ENCODE peak calls at places on chromosomes 4 and X, in five cellular contexts. One of them, this sample, is unnamed.

GRCh38 chr4:152605031-152605430 is 69.1 kb upstream of the FBXW7 start:
- DNase-seq in upper lobe of left lung: no peak
- DNase-seq in sigmoid colon: no peak
- DNase-seq in body of pancreas: no peak
- DNase-seq in suprapubic skin: no peak
- DNase-seq in this sample: no peak

GRCh38 chr4:84803720-84804119 is 162.8 kb downstream of the WDFY3 start:
- DNase-seq in upper lobe of left lung: no peak
- DNase-seq in sigmoid colon: no peak
- DNase-seq in body of pancreas: no peak
- DNase-seq in suprapubic skin: no peak
- DNase-seq in this sample: no peak

GRCh38 chr4:53205970-53206369 is 159.9 kb downstream of the SCFD2 start:
- DNase-seq in upper lobe of left lung: no peak
- DNase-seq in sigmoid colon: no peak
- DNase-seq in body of pancreas: no peak
- DNase-seq in suprapubic skin: no peak
- DNase-seq in this sample: no peak

GRCh38 chr4:48898733-48899431 is 7.7 kb downstream of the OCIAD2 start:
- DNase-seq in upper lobe of left lung: no peak
- DNase-seq in sigmoid colon: no peak
- DNase-seq in body of pancreas: no peak
- DNase-seq in suprapubic skin: no peak
- DNase-seq in this sample: no peak

GRCh38 chr4:16767251-16767650 is 131.2 kb downstream of the LDB2 start:
- DNase-seq in upper lobe of left lung: no peak
- DNase-seq in sigmoid colon: no peak
- DNase-seq in body of pancreas: no peak
- DNase-seq in suprapubic skin: no peak
- DNase-seq in this sample: no peak

GRCh38 chr4:18185491-18185890 is 163.9 kb upstream of the LCORL start:
- DNase-seq in upper lobe of left lung: no peak
- DNase-seq in sigmoid colon: no peak
- DNase-seq in body of pancreas: no peak
- DNase-seq in suprapubic skin: no peak
- DNase-seq in this sample: no peak

GRCh38 chrX:129086802-129087201 is 436.5 kb downstream of the SMARCA1 start:
- DNase-seq in upper lobe of left lung: no peak
- DNase-seq in sigmoid colon: no peak
- DNase-seq in body of pancreas: no peak
- DNase-seq in suprapubic skin: no peak
- DNase-seq in this sample: no peak

GRCh38 chr4:74217365-74217764 is 59.4 kb downstream of the MTHFD2L start:
- DNase-seq in upper lobe of left lung: no peak
- DNase-seq in sigmoid colon: no peak
- DNase-seq in body of pancreas: no peak
- DNase-seq in suprapubic skin: no peak
- DNase-seq in this sample: no peak

GRCh38 chrX:16578218-16578617 is 71.7 kb upstream of the S100G start:
- DNase-seq in upper lobe of left lung: no peak
- DNase-seq in sigmoid colon: no peak
- DNase-seq in body of pancreas: no peak
- DNase-seq in suprapubic skin: no peak
- DNase-seq in this sample: no peak

GRCh38 chrX:52867610-52868348 is at the start of gene XAGE3:
- DNase-seq in upper lobe of left lung: peak
- DNase-seq in sigmoid colon: no peak
- DNase-seq in body of pancreas: no peak
- DNase-seq in suprapubic skin: no peak
- DNase-seq in this sample: no peak

GRCh38 chr4:4328206-4328605 is 38.2 kb downstream of the ZBTB49 start:
- DNase-seq in upper lobe of left lung: no peak
- DNase-seq in sigmoid colon: peak
- DNase-seq in body of pancreas: no peak
- DNase-seq in suprapubic skin: no peak
- DNase-seq in this sample: no peak

GRCh38 chrX:25207803-25208202 is 192.0 kb upstream of the ARX start:
- DNase-seq in upper lobe of left lung: no peak
- DNase-seq in sigmoid colon: no peak
- DNase-seq in body of pancreas: no peak
- DNase-seq in suprapubic skin: no peak
- DNase-seq in this sample: no peak

GRCh38 chr4:52996261-52997131 is 134.4 kb downstream of the RASL11B start:
- DNase-seq in upper lobe of left lung: no peak
- DNase-seq in sigmoid colon: peak
- DNase-seq in body of pancreas: peak
- DNase-seq in suprapubic skin: no peak
- DNase-seq in this sample: no peak

GRCh38 chrX:97089116-97089515 is 205.4 kb downstream of the RPA4 start:
- DNase-seq in upper lobe of left lung: no peak
- DNase-seq in sigmoid colon: no peak
- DNase-seq in body of pancreas: no peak
- DNase-seq in suprapubic skin: no peak
- DNase-seq in this sample: no peak

GRCh38 chr4:26860922-26861433 is 337 bp downstream of the STIM2 start:
- DNase-seq in upper lobe of left lung: peak
- DNase-seq in sigmoid colon: peak
- DNase-seq in body of pancreas: peak
- DNase-seq in suprapubic skin: peak
- DNase-seq in this sample: peak

GRCh38 chr4:133146574-133147198 is 2.4 kb upstream of the PCDH10 start:
- DNase-seq in upper lobe of left lung: peak
- DNase-seq in sigmoid colon: peak
- DNase-seq in body of pancreas: peak
- DNase-seq in suprapubic skin: no peak
- DNase-seq in this sample: no peak

GRCh38 chr4:112916868-112917267 is 132.6 kb upstream of the ANK2 start:
- DNase-seq in upper lobe of left lung: no peak
- DNase-seq in sigmoid colon: no peak
- DNase-seq in body of pancreas: no peak
- DNase-seq in suprapubic skin: no peak
- DNase-seq in this sample: no peak

GRCh38 chr4:124863039-124863545 is 150.6 kb upstream of the ANKRD50 start:
- DNase-seq in upper lobe of left lung: no peak
- DNase-seq in sigmoid colon: no peak
- DNase-seq in body of pancreas: no peak
- DNase-seq in suprapubic skin: no peak
- DNase-seq in this sample: no peak

GRCh38 chr4:87017580-87018061 is 82.8 kb downstream of the AFF1 start:
- DNase-seq in upper lobe of left lung: no peak
- DNase-seq in sigmoid colon: no peak
- DNase-seq in body of pancreas: no peak
- DNase-seq in suprapubic skin: no peak
- DNase-seq in this sample: no peak

GRCh38 chrX:154484255-154485149 is 1.9 kb downstream of the UBL4A start:
- DNase-seq in upper lobe of left lung: no peak
- DNase-seq in sigmoid colon: peak
- DNase-seq in body of pancreas: no peak
- DNase-seq in suprapubic skin: peak
- DNase-seq in this sample: peak

GRCh38 chr4:160772668-160773067 is 1391.1 kb downstream of the FSTL5 start:
- DNase-seq in upper lobe of left lung: no peak
- DNase-seq in sigmoid colon: no peak
- DNase-seq in body of pancreas: no peak
- DNase-seq in suprapubic skin: no peak
- DNase-seq in this sample: no peak

GRCh38 chrX:3651272-3651671 is 62.2 kb downstream of the PRKX start:
- DNase-seq in upper lobe of left lung: no peak
- DNase-seq in sigmoid colon: no peak
- DNase-seq in body of pancreas: no peak
- DNase-seq in suprapubic skin: no peak
- DNase-seq in this sample: no peak

GRCh38 chrX:10884246-10884645 is 226.9 kb upstream of the HCCS start:
- DNase-seq in upper lobe of left lung: no peak
- DNase-seq in sigmoid colon: no peak
- DNase-seq in body of pancreas: no peak
- DNase-seq in suprapubic skin: no peak
- DNase-seq in this sample: no peak

GRCh38 chr4:8030121-8030781 is 90.6 kb upstream of the AFAP1 start:
- DNase-seq in upper lobe of left lung: peak
- DNase-seq in sigmoid colon: no peak
- DNase-seq in body of pancreas: no peak
- DNase-seq in suprapubic skin: no peak
- DNase-seq in this sample: peak

GRCh38 chr4:75254745-75255144 is 259.5 kb downstream of the RCHY1 start:
- DNase-seq in upper lobe of left lung: peak
- DNase-seq in sigmoid colon: no peak
- DNase-seq in body of pancreas: no peak
- DNase-seq in suprapubic skin: no peak
- DNase-seq in this sample: no peak

GRCh38 chrX:48667504-48667903 is 16.1 kb upstream of the WAS start:
- DNase-seq in upper lobe of left lung: no peak
- DNase-seq in sigmoid colon: no peak
- DNase-seq in body of pancreas: no peak
- DNase-seq in suprapubic skin: no peak
- DNase-seq in this sample: no peak

GRCh38 chr4:185805979-185806378 is 6.0 kb downstream of the SORBS2 start:
- DNase-seq in upper lobe of left lung: no peak
- DNase-seq in sigmoid colon: no peak
- DNase-seq in body of pancreas: no peak
- DNase-seq in suprapubic skin: no peak
- DNase-seq in this sample: no peak

GRCh38 chr4:46886711-46887110 is 22.3 kb downstream of the COX7B2 start:
- DNase-seq in upper lobe of left lung: no peak
- DNase-seq in sigmoid colon: no peak
- DNase-seq in body of pancreas: no peak
- DNase-seq in suprapubic skin: no peak
- DNase-seq in this sample: no peak

GRCh38 chr4:145716200-145716599 is 36.3 kb downstream of the C4orf51 start:
- DNase-seq in upper lobe of left lung: no peak
- DNase-seq in sigmoid colon: no peak
- DNase-seq in body of pancreas: no peak
- DNase-seq in suprapubic skin: no peak
- DNase-seq in this sample: no peak

GRCh38 chr4:165678236-165678960 is 194.6 kb upstream of the TLL1 start:
- DNase-seq in upper lobe of left lung: no peak
- DNase-seq in sigmoid colon: no peak
- DNase-seq in body of pancreas: no peak
- DNase-seq in suprapubic skin: no peak
- DNase-seq in this sample: no peak

GRCh38 chr4:82851902-82852750 is 38.8 kb downstream of the SEC31A start:
- DNase-seq in upper lobe of left lung: no peak
- DNase-seq in sigmoid colon: no peak
- DNase-seq in body of pancreas: no peak
- DNase-seq in suprapubic skin: no peak
- DNase-seq in this sample: no peak

GRCh38 chr4:95409127-95409526 is 139.6 kb downstream of the UNC5C start:
- DNase-seq in upper lobe of left lung: no peak
- DNase-seq in sigmoid colon: no peak
- DNase-seq in body of pancreas: no peak
- DNase-seq in suprapubic skin: no peak
- DNase-seq in this sample: no peak

GRCh38 chr4:2009651-2010233 is 968 bp upstream of the NELFA start:
- DNase-seq in upper lobe of left lung: peak
- DNase-seq in sigmoid colon: no peak
- DNase-seq in body of pancreas: peak
- DNase-seq in suprapubic skin: peak
- DNase-seq in this sample: peak

GRCh38 chrX:154775611-154776349 is 13.1 kb downstream of the DKC1 start:
- DNase-seq in upper lobe of left lung: no peak
- DNase-seq in sigmoid colon: no peak
- DNase-seq in body of pancreas: no peak
- DNase-seq in suprapubic skin: no peak
- DNase-seq in this sample: no peak

GRCh38 chr4:970854-971520 is 2.4 kb downstream of the DGKQ start:
- DNase-seq in upper lobe of left lung: no peak
- DNase-seq in sigmoid colon: no peak
- DNase-seq in body of pancreas: no peak
- DNase-seq in suprapubic skin: no peak
- DNase-seq in this sample: no peak
- H3K4me3 ChIP-seq in upper lobe of left lung: no peak
- H3K4me3 ChIP-seq in sigmoid colon: no peak
- H3K4me3 ChIP-seq in body of pancreas: no peak
- H3K4me3 ChIP-seq in suprapubic skin: peak
- H3K4me3 ChIP-seq in this sample: no peak

DNA sequence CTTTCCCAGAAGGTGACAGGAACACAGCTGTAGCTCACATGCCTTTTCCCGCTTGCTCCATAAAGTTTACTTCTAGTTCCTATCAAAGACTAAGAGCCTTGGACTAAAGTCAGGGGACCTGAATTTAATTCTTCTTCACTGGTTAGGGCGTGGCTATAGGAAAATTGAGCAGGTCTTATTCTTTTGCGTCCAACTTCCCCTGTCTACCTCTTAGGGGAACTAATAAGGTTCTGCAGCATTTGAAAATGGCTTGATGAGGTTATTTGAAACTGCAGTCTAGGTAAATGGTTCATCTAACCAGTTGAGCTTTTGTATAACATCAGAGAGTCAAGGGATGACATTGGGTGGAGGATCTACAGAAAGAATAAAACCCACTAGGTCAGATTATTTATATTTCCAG is 2.6 kb downstream of the ARHGAP10 start:
- DNase-seq in upper lobe of left lung: no peak
- DNase-seq in sigmoid colon: no peak
- DNase-seq in body of pancreas: no peak
- DNase-seq in suprapubic skin: no peak
- DNase-seq in this sample: no peak
- H3K4me3 ChIP-seq in upper lobe of left lung: peak
- H3K4me3 ChIP-seq in sigmoid colon: peak
- H3K4me3 ChIP-seq in body of pancreas: no peak
- H3K4me3 ChIP-seq in suprapubic skin: peak
- H3K4me3 ChIP-seq in this sample: peak

DNA sequence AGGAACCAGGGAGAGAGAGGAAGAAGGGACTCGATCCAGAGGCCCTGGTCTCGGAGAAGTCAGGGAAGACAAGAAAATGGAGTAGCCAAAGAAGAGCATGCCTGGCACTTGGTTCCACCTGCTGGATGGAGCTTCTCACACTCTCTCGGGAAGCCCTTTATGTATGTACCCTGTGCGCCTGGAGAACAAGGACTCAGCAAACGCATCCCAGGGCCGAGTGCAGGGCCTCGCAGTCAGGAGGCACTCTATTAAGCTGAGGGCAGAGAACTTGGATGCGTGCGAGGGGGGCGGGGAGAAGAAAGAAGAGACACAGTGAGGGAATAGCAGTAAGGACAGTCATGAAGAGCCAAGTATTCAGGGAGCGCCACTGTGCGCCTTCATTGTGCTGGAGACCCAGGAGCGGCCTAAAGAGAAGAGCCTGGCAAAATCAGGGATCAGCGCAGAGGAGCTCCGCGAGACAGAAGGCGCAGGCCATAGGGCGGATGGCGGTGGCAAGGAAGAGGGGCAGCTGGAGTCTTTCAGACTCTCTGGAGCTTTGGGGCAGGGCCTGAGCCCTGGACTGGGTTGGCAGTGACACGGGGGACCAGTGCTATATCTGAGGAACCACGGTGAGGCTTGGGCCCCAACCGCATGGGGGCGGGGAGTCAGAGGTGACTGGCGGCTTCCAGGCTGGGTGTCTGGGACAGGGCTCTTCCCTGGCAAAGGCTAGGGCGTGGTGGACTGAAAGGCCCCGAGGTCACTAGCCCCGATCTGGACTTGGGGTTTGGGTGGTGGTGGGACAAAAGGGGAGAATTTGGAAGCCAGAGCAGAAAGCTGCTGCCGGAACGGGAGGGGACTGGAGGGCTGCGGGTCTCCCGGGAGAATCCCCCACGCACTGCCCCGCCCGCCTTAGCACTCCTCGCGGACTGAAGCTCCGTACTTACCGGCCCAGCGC is 1.9 kb upstream of the SEPTIN6 start:
- DNase-seq in upper lobe of left lung: no peak
- DNase-seq in sigmoid colon: peak
- DNase-seq in body of pancreas: no peak
- DNase-seq in suprapubic skin: no peak
- DNase-seq in this sample: no peak
- H3K4me3 ChIP-seq in upper lobe of left lung: no peak
- H3K4me3 ChIP-seq in sigmoid colon: no peak
- H3K4me3 ChIP-seq in body of pancreas: no peak
- H3K4me3 ChIP-seq in suprapubic skin: no peak
- H3K4me3 ChIP-seq in this sample: no peak

GRCh38 chrX:275967-276587 is 5.1 kb upstream of the PLCXD1 start:
- DNase-seq in upper lobe of left lung: peak
- DNase-seq in sigmoid colon: peak
- DNase-seq in body of pancreas: peak
- DNase-seq in suprapubic skin: peak
- DNase-seq in this sample: peak
- H3K4me3 ChIP-seq in upper lobe of left lung: peak
- H3K4me3 ChIP-seq in sigmoid colon: peak
- H3K4me3 ChIP-seq in body of pancreas: peak
- H3K4me3 ChIP-seq in suprapubic skin: peak
- H3K4me3 ChIP-seq in this sample: peak